ENCODE peak calls at places on chromosomes 1 and 21, in six cellular contexts. Y is heart left ventricle; Q is cardiac muscle cell; D is EL; G is stimulated activated CD4-positive, alpha-beta T cell treated with anti-CD3 and anti-CD28 coated beads, Interleukin-1b, Interleukin-23, amount 100 ng/mL, for 1 hour; A is heart right ventricle. N is an unnamed sample.

GRCh38 chr1:7869136-7869905 is 16.5 kb upstream of the UTS2 start:
- DNase-seq in Q (no peak), G (no peak), D (no peak), A (no peak), Y (no peak), N (no peak)

GRCh38 chr1:151832318-151832984 is 849 bp upstream of the RORC start:
- DNase-seq in A (peak; percentile 75), D (no peak), Y (peak; percentile 78), G (no peak), Q (no peak), N (no peak)

GRCh38 chr1:37035014-37035686 is 835 bp upstream of the GRIK3 start:
- DNase-seq in D (no peak), G (no peak), Q (no peak), Y (no peak), A (no peak), N (no peak)

GRCh38 chr21:42414928-42415769 is 11.4 kb downstream of the UBASH3A start:
- DNase-seq in Q (no peak), Y (no peak), G (peak; percentile 72), D (peak; percentile 72), A (no peak), N (peak; percentile 16)

GRCh38 chr1:109275706-109276345 is 7.1 kb downstream of the PSRC1 start:
- DNase-seq in G (no peak), D (peak; percentile 76), Q (no peak), A (no peak), Y (no peak), N (no peak)

GRCh38 chr1:87131809-87132663 is 196.6 kb upstream of the LMO4 start:
- DNase-seq in Y (peak; percentile 90), Q (peak; percentile 86), D (peak; percentile 77), A (peak; percentile 81), G (peak; percentile 36), N (peak; percentile 70)

GRCh38 chr1:75672108-75672507 is 52.4 kb upstream of the ACADM start:
- DNase-seq in D (no peak), G (no peak), Y (no peak), A (no peak), Q (no peak), N (no peak)

GRCh38 chr1:19582318-19582717 is 61.8 kb upstream of the NBL1 start:
- DNase-seq in Y (peak; percentile 77), Q (peak; percentile 62), G (peak; percentile 38), D (peak; percentile 23), A (peak; percentile 61), N (peak; percentile 44)

GRCh38 chr1:22132517-22133235 is 10.2 kb downstream of the WNT4 start:
- DNase-seq in D (peak; percentile 78), A (no peak), Y (no peak), G (no peak), Q (no peak), N (peak; percentile 74)

GRCh38 chr1:184563308-184563707 is 176.5 kb downstream of the C1orf21 start:
- DNase-seq in Q (peak; percentile 10), A (no peak), Y (no peak), D (peak; percentile 11), G (no peak), N (peak; percentile 62)

GRCh38 chr1:11041048-11041447 is 6.0 kb downstream of the MASP2 start:
- DNase-seq in Q (no peak), D (no peak), Y (no peak), A (no peak), G (no peak), N (no peak)

GRCh38 chr1:212260557-212261342 is 24.5 kb upstream of the PPP2R5A start:
- DNase-seq in Y (no peak), G (no peak), A (no peak), Q (no peak), D (no peak), N (no peak)

GRCh38 chr21:32712043-32712442 is 15.8 kb downstream of the SYNJ1 start:
- DNase-seq in D (no peak), Y (no peak), G (no peak), Q (no peak), A (no peak), N (no peak)

GRCh38 chr1:206145771-206146290 is 28.6 kb upstream of the AVPR1B start:
- DNase-seq in A (no peak), Y (no peak), D (no peak), Q (no peak), G (no peak), N (no peak)

GRCh38 chr1:206832352-206832751 is 33.1 kb upstream of the IL20 start:
- DNase-seq in D (no peak), G (no peak), A (no peak), Q (no peak), Y (no peak), N (no peak)

GRCh38 chr1:204685236-204686006 is at the start of gene LRRN2:
- DNase-seq in Q (peak; percentile 43), D (peak; percentile 9), Y (no peak), G (no peak), A (peak; percentile 33), N (no peak)